ENCODE peak calls at places on chromosomes 3 and 15, in ten cellular contexts. P is M059J; B is NCI-H1930; F is head of caudate nucleus; I is SHP77 treated with DMSO at 0.1 percent for 48 hours; S is stimulated activated CD4-positive, alpha-beta T cell treated with anti-CD3 and anti-CD28 coated beads, Interleukin-1b, Interleukin-23, amount 100 ng/mL, for 48 hours; R is left colon; Q is colonic mucosa; N is HCEC 1CT; J is lower leg skin. W is an unnamed sample.

GRCh38 chr3:151003024-151003771 is 30.7 kb upstream of the CLRN1 start:
- DNase-seq in R (no peak), F (no peak), I (no peak), S (no peak), J (no peak), Q (no peak), N (peak), B (no peak), P (peak), W (no peak)

GRCh38 chr3:54004351-54004750 is 112.7 kb upstream of the SELENOK start:
- DNase-seq in I (no peak), N (no peak), P (no peak), Q (no peak), F (no peak), B (no peak), J (no peak), R (no peak), S (no peak), W (no peak)

GRCh38 chr3:159929181-159929893 is 59.3 kb upstream of the IL12A start:
- DNase-seq in R (no peak), P (peak), S (no peak), J (no peak), Q (peak), N (peak), I (no peak), F (no peak), B (no peak), W (no peak)

GRCh38 chr15:90306560-90306959 is 41.1 kb downstream of the NGRN start:
- DNase-seq in J (peak), I (no peak), P (no peak), Q (no peak), R (no peak), F (peak), N (no peak), S (peak), B (no peak), W (peak)

GRCh38 chr15:89754361-89755154 is 3.5 kb upstream of the MESP1 start:
- DNase-seq in R (no peak), Q (no peak), F (no peak), I (no peak), S (no peak), B (no peak), N (no peak), J (no peak), P (peak), W (no peak)

GRCh38 chr15:100559330-100559729 is 30.6 kb upstream of the CERS3 start:
- DNase-seq in B (no peak), F (no peak), J (peak), I (no peak), R (no peak), S (no peak), P (peak), N (peak), Q (peak), W (no peak)

GRCh38 chr15:90035835-90036220 is 34.7 kb downstream of the ZNF710 start:
- DNase-seq in S (no peak), B (no peak), N (no peak), J (peak), R (no peak), F (no peak), Q (no peak), I (no peak), P (no peak), W (peak)

GRCh38 chr15:100093211-100094126 is 248.3 kb downstream of the ADAMTS17 start:
- DNase-seq in S (no peak), F (no peak), B (no peak), N (no peak), Q (no peak), R (no peak), J (peak), I (no peak), P (no peak), W (no peak)

GRCh38 chr3:52986938-52987337 is 58.9 kb downstream of the SFMBT1 start:
- DNase-seq in Q (no peak), B (no peak), I (no peak), N (peak), F (no peak), J (no peak), S (no peak), R (no peak), P (peak), W (no peak)

W was measured in activated effector memory CD4-positive, alpha-beta T cell treated with anti-CD3 and anti-CD28 coated beads, Interleukin-2, amount 50 U/mL, for 16 hours.